ENCODE peak calls at places on chromosomes 11 and 22, in nine cellular contexts. I, A, H, K, X, Q, Y, P and R are unnamed samples.

GRCh38 chr22:41782316-41782715 is 18.2 kb upstream of the CCDC134 start:
- DNase-seq in H (no peak), Y (no peak), X (no peak), A (no peak), Q (no peak), P (no peak), I (peak), K (no peak), R (no peak)

GRCh38 chr11:105181521-105181920 is 42.0 kb upstream of the CARD18 start:
- DNase-seq in H (no peak), K (peak), I (no peak), Y (no peak), Q (no peak), P (no peak), X (no peak), A (no peak), R (no peak)

GRCh38 chr22:36301384-36301828 is 48.5 kb downstream of the APOL1 start:
- DNase-seq in H (peak), Q (peak), A (peak), I (peak), P (peak), X (peak), K (peak), Y (peak), R (peak)

GRCh38 chr11:45994421-45995341 is 72.2 kb downstream of the LARGE2 start:
- DNase-seq in Y (no peak), A (no peak), I (no peak), H (no peak), P (no peak), Q (no peak), X (no peak), K (no peak), R (no peak)

GRCh38 chr11:62030071-62030684 is 62.7 kb upstream of the FTH1 start:
- DNase-seq in K (no peak), H (no peak), Q (no peak), X (no peak), Y (no peak), A (no peak), P (no peak), I (no peak), R (no peak)

GRCh38 chr22:27128461-27129080 is 471.2 kb downstream of the MIAT start:
- DNase-seq in I (no peak), H (no peak), X (no peak), A (no peak), K (no peak), Q (no peak), Y (no peak), P (no peak), R (no peak)

GRCh38 chr22:17121235-17122195 is at the start of gene TMEM121B:
- DNase-seq in H (peak), Q (peak), A (peak), Y (peak), I (peak), X (peak), K (peak), P (peak), R (peak)

GRCh38 chr11:118343981-118344521 is at the start of gene CD3G:
- DNase-seq in I (peak), A (no peak), X (no peak), K (no peak), H (no peak), Y (no peak), Q (no peak), P (no peak), R (no peak)

GRCh38 chr11:117570701-117571100 is 226.3 kb downstream of the DSCAML1 start:
- DNase-seq in K (no peak), I (no peak), Y (no peak), P (peak), Q (no peak), X (no peak), A (no peak), H (peak), R (no peak)

GRCh38 chr11:115433376-115433775 is 70.8 kb downstream of the CADM1 start:
- DNase-seq in H (no peak), K (no peak), I (no peak), P (no peak), Y (no peak), A (no peak), X (no peak), Q (no peak), R (no peak)

GRCh38 chr22:27668828-27669797 is 132.4 kb downstream of the MN1 start:
- DNase-seq in Q (peak), H (no peak), K (peak), P (no peak), X (peak), I (no peak), A (no peak), Y (peak), R (peak)

GRCh38 chr11:67022961-67023956 is at the start of gene SYT12:
- DNase-seq in Y (no peak), P (no peak), H (no peak), Q (peak), I (peak), X (peak), K (no peak), A (peak), R (peak)

GRCh38 chr11:72140661-72141060 is 5.1 kb downstream of the FOLR3 start:
- DNase-seq in A (no peak), K (no peak), X (peak), P (no peak), Q (no peak), Y (no peak), H (no peak), I (no peak), R (peak)

GRCh38 chr11:63020671-63021255 is 5.1 kb upstream of the SLC22A8 start:
- DNase-seq in H (no peak), Y (no peak), A (peak), Q (peak), X (peak), P (no peak), I (peak), K (no peak), R (no peak)

GRCh38 chr11:77093056-77093891 is 9.4 kb upstream of the OMP start:
- DNase-seq in X (no peak), A (no peak), I (no peak), Q (no peak), Y (no peak), K (no peak), H (peak), P (no peak), R (no peak)

GRCh38 chr11:120197254-120197891 is 13.5 kb upstream of the OAF start:
- DNase-seq in X (no peak), K (no peak), H (peak), P (no peak), Y (no peak), Q (no peak), I (no peak), A (no peak), R (no peak)

GRCh38 chr22:50105529-50106100 is 15.8 kb downstream of the MOV10L1 start:
- DNase-seq in K (peak), P (no peak), Y (no peak), A (no peak), Q (no peak), H (no peak), X (no peak), I (no peak), R (no peak)

GRCh38 chr11:2776351-2777061 is 76.7 kb upstream of the KCNQ1OT1 start:
- DNase-seq in H (peak), Y (no peak), A (no peak), P (peak), Q (no peak), X (no peak), K (no peak), I (peak), R (no peak)

GRCh38 chr22:45502215-45503070 is at the start of gene FBLN1:
- DNase-seq in I (no peak), A (peak), X (peak), K (no peak), H (peak), P (no peak), Q (peak), Y (no peak), R (peak)

GRCh38 chr22:32926600-32926999 is 125.1 kb downstream of the TIMP3 start:
- DNase-seq in X (no peak), P (no peak), Y (peak), I (no peak), Q (peak), H (no peak), A (no peak), K (no peak), R (peak)

GRCh38 chr22:45112136-45112879 is 51.4 kb upstream of the NUP50 start:
- DNase-seq in P (no peak), I (no peak), Q (no peak), X (peak), A (no peak), K (no peak), Y (no peak), H (no peak), R (no peak)

GRCh38 chr22:31199187-31199586 is 12.9 kb upstream of the LIMK2 start:
- DNase-seq in P (no peak), X (no peak), Y (no peak), A (no peak), Q (no peak), I (no peak), H (no peak), K (no peak), R (no peak)

GRCh38 chr11:27403195-27403594 is 40.2 kb upstream of the CCDC34 start:
- DNase-seq in I (no peak), P (no peak), K (no peak), H (no peak), Y (no peak), Q (no peak), X (no peak), A (no peak), R (no peak)

GRCh38 chr11:12399355-12399754 is 22.0 kb downstream of the PARVA start:
- DNase-seq in Q (no peak), H (no peak), P (no peak), K (no peak), X (no peak), A (no peak), Y (no peak), I (no peak), R (no peak)

GRCh38 chr11:34067383-34068065 is 16.0 kb downstream of the CAPRIN1 start:
- DNase-seq in K (no peak), P (no peak), Q (no peak), X (no peak), Y (peak), I (no peak), A (no peak), H (no peak), R (no peak)

GRCh38 chr11:2830030-2830812 is 55.4 kb downstream of the CDKN1C start:
- DNase-seq in H (peak), A (no peak), Y (no peak), P (no peak), X (no peak), K (no peak), Q (no peak), I (no peak), R (no peak)

GRCh38 chr11:112793416-112793815 is 167.8 kb upstream of the NCAM1 start:
- DNase-seq in K (no peak), I (no peak), P (no peak), H (no peak), A (no peak), X (no peak), Y (no peak), Q (no peak), R (peak)

GRCh38 chr11:88487646-88488045 is 150.1 kb upstream of the CTSC start:
- DNase-seq in Q (no peak), X (no peak), H (no peak), K (no peak), A (no peak), P (no peak), I (no peak), Y (no peak), R (no peak)

GRCh38 chr11:117913736-117914397 is 15.3 kb downstream of the TMPRSS13 start:
- DNase-seq in Y (no peak), K (no peak), X (no peak), P (no peak), A (no peak), Q (no peak), I (no peak), H (no peak), R (no peak)

GRCh38 chr11:109077340-109077927 is 344.6 kb upstream of the C11orf87 start:
- DNase-seq in X (no peak), K (no peak), I (no peak), Q (no peak), Y (no peak), H (no peak), A (no peak), P (no peak), R (no peak)

GRCh38 chr22:24841261-24841660 is 35.2 kb downstream of the SGSM1 start:
- DNase-seq in Q (no peak), A (no peak), X (no peak), I (no peak), K (no peak), P (no peak), Y (no peak), H (no peak), R (no peak)